ENCODE peak calls at places on chromosomes 5 and 9, in six cellular contexts. O is AG10803, W is NCI-H1417 treated with DMSO at 0.1 percent for 48 hours, K is psoas muscle, U is mucosa of gallbladder, H is amniotic stem cell. V is an unnamed sample.

GRCh38 chr5:51566940-51567339 is 183.7 kb downstream of the ISL1 start:
- DNase-seq in O (no peak), W (no peak), K (no peak), U (no peak), H (no peak), V (no peak)

GRCh38 chr5:179817071-179817840 is 3.4 kb upstream of the SQSTM1 start:
- DNase-seq in O (no peak), W (no peak), K (peak), U (no peak), H (no peak), V (no peak)

GRCh38 chr5:98460536-98460935 is 312.9 kb upstream of the RGMB start:
- DNase-seq in O (no peak), W (no peak), K (no peak), U (no peak), H (no peak), V (no peak)

GRCh38 chr9:134438204-134438788 is 112.0 kb downstream of the RXRA start:
- DNase-seq in O (no peak), W (no peak), K (peak), U (no peak), H (no peak), V (no peak)

GRCh38 chr5:175590471-175590881 is 67.4 kb upstream of the HRH2 start:
- DNase-seq in O (peak), W (no peak), K (no peak), U (no peak), H (no peak), V (peak)

GRCh38 chr9:133113163-133113927 is 7.7 kb downstream of the RALGDS start:
- DNase-seq in O (peak), W (no peak), K (peak), U (peak), H (no peak), V (peak)

GRCh38 chr9:755454-756381 is 85.8 kb upstream of the DMRT1 start:
- DNase-seq in O (peak), W (no peak), K (no peak), U (no peak), H (peak), V (peak)

GRCh38 chr5:24804221-24804681 is 159.5 kb upstream of the CDH10 start:
- DNase-seq in O (peak), W (no peak), K (no peak), U (no peak), H (no peak), V (peak)

GRCh38 chr9:131707677-131708612 is 31.9 kb downstream of the RAPGEF1 start:
- DNase-seq in O (peak), W (no peak), K (peak), U (peak), H (no peak), V (peak)

GRCh38 chr5:156753846-156754245 is 96.2 kb upstream of the PPP1R2B start:
- DNase-seq in O (no peak), W (no peak), K (no peak), U (no peak), H (no peak), V (no peak)

GRCh38 chr5:152178350-152178699 is 226.8 kb downstream of the NMUR2 start:
- DNase-seq in O (no peak), W (no peak), K (no peak), U (no peak), H (no peak), V (no peak)

GRCh38 chr5:61044545-61044944 is 99.5 kb downstream of the NDUFAF2 start:
- DNase-seq in O (no peak), W (no peak), K (no peak), U (no peak), H (no peak), V (no peak)

GRCh38 chr9:95077053-95077765 is 240.3 kb downstream of the FANCC start:
- DNase-seq in O (no peak), W (no peak), K (no peak), U (no peak), H (no peak), V (no peak)

GRCh38 chr9:92486371-92486770 is 4.1 kb upstream of the ASPN start:
- DNase-seq in O (no peak), W (no peak), K (no peak), U (no peak), H (no peak), V (no peak)

GRCh38 chr5:16600397-16600796 is 16.4 kb downstream of the RETREG1 start:
- DNase-seq in O (no peak), W (no peak), K (no peak), U (peak), H (no peak), V (peak)

GRCh38 chr5:113250341-113250953 is 184.3 kb downstream of the TSSK1B start:
- DNase-seq in O (peak), W (no peak), K (peak), U (peak), H (no peak), V (peak)

GRCh38 chr5:115366223-115366622 is 69.8 kb upstream of the CCDC112 start:
- DNase-seq in O (peak), W (no peak), K (peak), U (no peak), H (peak), V (peak)

GRCh38 chr9:110351009-110351467 is 13.4 kb upstream of the TXNDC8 start:
- DNase-seq in O (peak), W (no peak), K (no peak), U (no peak), H (peak), V (peak)

GRCh38 chr9:114156658-114157421 is 1.5 kb downstream of the COL27A1 start:
- DNase-seq in O (peak), W (no peak), K (peak), U (peak), H (peak), V (peak)

GRCh38 chr9:133506653-133507038 is 18.1 kb downstream of the MYMK start:
- DNase-seq in O (peak), W (no peak), K (peak), U (no peak), H (no peak), V (peak)

GRCh38 chr5:120532835-120533234 is 68.7 kb downstream of the PRR16 start:
- DNase-seq in O (no peak), W (no peak), K (no peak), U (no peak), H (no peak), V (no peak)

V was measured in AG20443.